ENCODE peak calls at places on chromosomes 16 and 17, in seven cellular contexts. P is brain microvascular endothelial cell; B is hepatic stellate cell; D is choroid plexus epithelial cell; E is CD4-positive, CD25-positive, alpha-beta regulatory T cell; C is foreskin melanocyte; K is NCI-H446. Y is an unnamed sample.

GRCh38 chr16:3004781-3005284 is 7.9 kb upstream of the CLDN9 start:
- DNase-seq in P (no peak), B (no peak), D (no peak), E (no peak), C (no peak), K (peak; percentile 38), Y (no peak)

GRCh38 chr17:80927791-80928216 is 63.8 kb upstream of the CHMP6 start:
- DNase-seq in P (peak; percentile 72), B (peak; percentile 35), D (peak; percentile 65), E (no peak), C (no peak), K (no peak), Y (no peak)

GRCh38 chr17:66468241-66469087 is 166.1 kb downstream of the PRKCA start:
- DNase-seq in P (no peak), B (no peak), D (peak; percentile 54), E (no peak), C (no peak), K (no peak), Y (peak; percentile 26)

GRCh38 chr16:19639986-19640421 is 78.0 kb downstream of the KNOP1 start:
- DNase-seq in P (no peak), B (no peak), D (no peak), E (no peak), C (peak; percentile 48), K (no peak), Y (no peak)

GRCh38 chr17:55434721-55435120 is 13.1 kb upstream of the MMD start:
- DNase-seq in P (peak; percentile 17), B (no peak), D (no peak), E (no peak), C (no peak), K (no peak), Y (no peak)

GRCh38 chr17:75573540-75573957 is 14.1 kb upstream of the MYO15B start:
- DNase-seq in P (no peak), B (no peak), D (no peak), E (no peak), C (no peak), K (no peak), Y (no peak)

GRCh38 chr16:86732621-86733297 is 154.4 kb downstream of the FOXL1 start:
- DNase-seq in P (no peak), B (no peak), D (no peak), E (no peak), C (no peak), K (no peak), Y (no peak)

GRCh38 chr17:5299383-5299782 is 17.3 kb downstream of the RABEP1 start:
- DNase-seq in P (no peak), B (no peak), D (no peak), E (no peak), C (no peak), K (no peak), Y (no peak)

GRCh38 chr17:40550608-40551007 is 14.7 kb downstream of the CCR7 start:
- DNase-seq in P (peak; percentile 84), B (peak; percentile 83), D (peak; percentile 95), E (no peak), C (no peak), K (no peak), Y (no peak)

GRCh38 chr17:71495420-71495819 is 625.4 kb upstream of the SOX9 start:
- DNase-seq in P (no peak), B (no peak), D (no peak), E (no peak), C (no peak), K (no peak), Y (no peak)

GRCh38 chr17:8979715-8980114 is 14.2 kb upstream of the PIK3R5 start:
- DNase-seq in P (no peak), B (no peak), D (no peak), E (no peak), C (no peak), K (no peak), Y (no peak)

GRCh38 chr16:16778322-16778721 is 399.4 kb downstream of the NPIPA7 start:
- DNase-seq in P (no peak), B (no peak), D (no peak), E (no peak), C (no peak), K (no peak), Y (no peak)

GRCh38 chr17:2230877-2231276 is 72.7 kb downstream of the SMG6 start:
- DNase-seq in P (no peak), B (no peak), D (peak; percentile 69), E (no peak), C (no peak), K (no peak), Y (no peak)

GRCh38 chr16:11658896-11659708 is 9.2 kb upstream of the SNN start:
- DNase-seq in P (no peak), B (no peak), D (peak; percentile 60), E (no peak), C (no peak), K (peak; percentile 77), Y (no peak)

GRCh38 chr16:68985855-68986254 is 119.6 kb upstream of the HAS3 start:
- DNase-seq in P (peak; percentile 50), B (peak; percentile 27), D (peak; percentile 74), E (no peak), C (no peak), K (no peak), Y (no peak)

GRCh38 chr16:27838536-27839175 is 224.9 kb downstream of the GSG1L start:
- DNase-seq in P (no peak), B (no peak), D (no peak), E (no peak), C (no peak), K (no peak), Y (no peak)

GRCh38 chr17:68398731-68399637 is 58.3 kb downstream of the WIPI1 start:
- DNase-seq in P (peak; percentile 77), B (peak; percentile 86), D (peak; percentile 90), E (no peak), C (peak; percentile 82), K (peak; percentile 34), Y (peak; percentile 24)

GRCh38 chr17:5873781-5874180 is 196.4 kb upstream of the WSCD1 start:
- DNase-seq in P (no peak), B (no peak), D (no peak), E (no peak), C (no peak), K (no peak), Y (no peak)

GRCh38 chr16:29802416-29802935 is 3.9 kb upstream of the MAZ start:
- DNase-seq in P (no peak), B (no peak), D (no peak), E (no peak), C (no peak), K (no peak), Y (no peak)

GRCh38 chr17:76032073-76032779 is 5.1 kb upstream of the EVPL start:
- DNase-seq in P (no peak), B (no peak), D (no peak), E (no peak), C (no peak), K (peak; percentile 27), Y (no peak)

GRCh38 chr17:78412403-78412802 is 34.0 kb downstream of the PGS1 start:
- DNase-seq in P (peak; percentile 28), B (peak; percentile 50), D (peak; percentile 57), E (no peak), C (no peak), K (no peak), Y (peak; percentile 45)

GRCh38 chr16:77335652-77336234 is 99.1 kb downstream of the ADAMTS18 start:
- DNase-seq in P (no peak), B (no peak), D (no peak), E (no peak), C (no peak), K (no peak), Y (no peak)

Y was measured in activated naive CD4-positive, alpha-beta T cell treated with Interleukin-2 at 50 U/mL for 16 hours.